ENCODE peak calls at places on chromosome 4, in ten cellular contexts. F is sigmoid colon, C is GM23338, R is prostate gland, T is H1, S is suprapubic skin, Z is HCT116, M is GM12892, O is HL-60, E is spleen. N is an unnamed sample.

GRCh38 chr4:75172551-75172950 is 239.6 kb downstream of the PARM1 start:
- DNase-seq in M (no peak), R (no peak), F (no peak), C (no peak), S (no peak), T (no peak), O (no peak), Z (no peak), E (no peak), N (no peak)

GRCh38 chr4:10926025-10926424 is 241.5 kb upstream of the CLNK start:
- DNase-seq in E (no peak), C (no peak), M (no peak), T (no peak), Z (no peak), S (no peak), F (no peak), R (no peak), O (no peak), N (no peak)

GRCh38 chr4:66639361-66639760 is 905.9 kb downstream of the CENPC start:
- DNase-seq in T (no peak), R (no peak), M (no peak), F (no peak), O (no peak), S (no peak), Z (no peak), C (no peak), E (no peak), N (no peak)

GRCh38 chr4:52659722-52660261 is 691 bp upstream of the USP46 start:
- DNase-seq in E (peak; percentile 87), F (peak; percentile 81), Z (no peak), O (peak; percentile 5), C (peak; percentile 60), R (peak; percentile 39), T (no peak), M (no peak), S (peak; percentile 83), N (no peak)

GRCh38 chr4:142406051-142406549 is 440.0 kb downstream of the INPP4B start:
- DNase-seq in F (no peak), O (no peak), Z (no peak), S (no peak), C (peak; percentile 35), E (no peak), T (no peak), M (no peak), R (no peak), N (no peak)

GRCh38 chr4:124955476-124955875 is 242.9 kb upstream of the ANKRD50 start:
- DNase-seq in T (no peak), Z (no peak), C (no peak), R (peak; percentile 16), M (no peak), F (no peak), O (no peak), S (no peak), E (no peak), N (no peak)

GRCh38 chr4:83153312-83153915 is 38.9 kb upstream of the PLAC8 start:
- DNase-seq in E (no peak), F (no peak), C (no peak), Z (no peak), T (no peak), S (no peak), O (no peak), R (no peak), M (no peak), N (no peak)

GRCh38 chr4:83010522-83011318 is at the start of gene LIN54:
- DNase-seq in C (peak; percentile 73), R (peak; percentile 69), Z (peak; percentile 27), M (peak; percentile 74), T (no peak), S (peak; percentile 94), E (peak; percentile 96), F (peak; percentile 92), O (peak; percentile 61), N (peak; percentile 97)

GRCh38 chr4:6447561-6448290 is 24.7 kb downstream of the PPP2R2C start:
- DNase-seq in Z (no peak), R (no peak), T (no peak), S (no peak), M (no peak), O (no peak), F (no peak), E (peak; percentile 55), C (no peak), N (no peak)

GRCh38 chr4:44017422-44017739 is 431.2 kb downstream of the KCTD8 start:
- DNase-seq in M (no peak), Z (no peak), R (no peak), F (no peak), O (no peak), T (no peak), S (no peak), E (no peak), C (no peak), N (no peak)

GRCh38 chr4:44019721-44020120 is 428.9 kb downstream of the KCTD8 start:
- DNase-seq in S (no peak), Z (no peak), O (no peak), M (no peak), R (no peak), E (no peak), C (no peak), F (no peak), T (no peak), N (no peak)

DNA sequence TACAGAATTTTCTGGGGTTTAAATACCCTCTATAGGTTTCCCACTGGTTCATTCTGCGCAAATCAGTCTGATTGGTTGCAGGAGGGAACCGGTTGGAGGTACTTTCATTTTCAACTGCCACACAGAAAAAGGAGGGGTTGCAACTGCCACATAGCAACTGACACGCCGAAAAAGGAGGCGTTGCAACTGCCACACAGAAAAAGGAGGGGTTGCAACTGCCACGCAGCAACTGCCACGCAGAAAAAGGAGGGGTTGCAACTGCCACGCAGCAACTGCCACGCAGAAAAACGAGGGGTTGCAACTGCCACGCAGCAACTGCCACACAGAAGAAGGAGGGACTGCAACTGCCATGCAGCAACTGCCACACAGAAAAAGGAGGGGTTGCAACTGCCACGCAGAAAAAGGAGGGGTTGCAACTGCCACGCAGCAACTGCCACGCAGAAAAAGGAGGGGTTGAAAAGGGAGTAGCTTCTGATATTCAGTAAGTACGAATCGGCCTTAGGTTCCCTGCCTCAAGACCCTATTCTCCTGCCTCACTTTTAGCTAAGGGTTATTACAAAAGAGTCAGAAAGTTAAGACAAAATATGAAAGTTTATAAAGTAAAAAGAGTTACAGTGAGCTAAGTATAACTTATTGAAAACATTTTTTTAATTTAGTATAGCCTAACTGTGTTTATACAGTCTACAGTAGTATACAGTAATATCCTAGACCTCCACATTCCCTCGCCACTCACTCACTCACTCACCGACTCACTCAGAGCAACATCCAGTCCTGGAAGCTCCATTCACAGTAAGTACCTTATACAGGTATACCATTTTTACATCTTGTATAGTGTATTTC is 431.8 kb downstream of the KCTD8 start:
- DNase-seq in O (no peak), R (no peak), Z (no peak), T (no peak), M (no peak), F (no peak), E (no peak), C (no peak), S (no peak), N (no peak)
- TF ChIP-seq POLR2AphosphoS5 in O (no peak), R (no peak), Z (no peak), T (no peak), M (no peak), F (no peak), E (no peak), C (no peak), S (no peak), N (no peak)

GRCh38 chr4:55397521-55398321 is 2.0 kb downstream of the TMEM165 start:
- DNase-seq in T (no peak), C (no peak), Z (no peak), R (no peak), F (no peak), M (no peak), O (peak; percentile 60), S (no peak), E (no peak), N (no peak)
- TF ChIP-seq POLR2AphosphoS5 in T (no peak), C (no peak), Z (no peak), R (no peak), F (peak; percentile 30), M (no peak), O (no peak), S (peak; percentile 28), E (peak; percentile 15), N (no peak)

GRCh38 chr4:26120098-26120795 is 200.6 kb upstream of the RBPJ start:
- DNase-seq in O (peak; percentile 65), Z (no peak), F (no peak), T (no peak), E (no peak), R (peak; percentile 38), C (no peak), S (no peak), M (no peak), N (no peak)

GRCh38 chr4:26113339-26113940 is 199.4 kb downstream of the SMIM20 start:
- DNase-seq in M (no peak), Z (no peak), F (no peak), S (no peak), R (no peak), T (no peak), E (no peak), C (no peak), O (no peak), N (peak; percentile 34)

GRCh38 chr4:26110493-26110892 is 196.5 kb downstream of the SMIM20 start:
- DNase-seq in E (no peak), F (no peak), R (no peak), T (no peak), Z (no peak), M (no peak), O (no peak), S (no peak), C (no peak), N (peak; percentile 68)

GRCh38 chr4:26116057-26116456 is 202.0 kb downstream of the SMIM20 start:
- DNase-seq in O (no peak), S (no peak), R (no peak), Z (no peak), F (no peak), E (no peak), C (no peak), T (no peak), M (no peak), N (no peak)
- TF ChIP-seq POLR2AphosphoS5 in O (no peak), S (no peak), R (no peak), Z (no peak), F (no peak), E (no peak), C (no peak), T (no peak), M (no peak), N (no peak)

DNA sequence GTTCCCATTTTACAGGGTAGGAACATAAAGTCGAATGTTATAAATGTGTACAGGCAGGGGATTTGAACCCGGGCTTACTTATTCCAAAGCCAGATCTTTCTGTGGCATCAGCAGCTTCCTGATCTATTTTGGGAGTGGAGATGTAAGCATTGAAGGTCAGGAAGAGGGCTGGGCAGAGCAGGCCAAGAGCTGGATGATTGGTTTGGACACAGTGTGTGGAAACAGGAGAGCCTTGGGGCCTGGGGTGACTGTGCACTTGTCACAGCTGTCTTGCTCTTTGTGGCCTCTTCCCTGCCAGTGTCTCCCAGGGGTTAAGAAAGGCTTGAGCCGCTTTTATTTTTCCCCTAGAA is 127.9 kb upstream of the ENPP6 start:
- DNase-seq in S (no peak), O (no peak), Z (no peak), T (no peak), E (peak; percentile 84), C (no peak), R (no peak), F (peak; percentile 72), M (no peak), N (no peak)
- TF ChIP-seq POLR2AphosphoS5 in S (no peak), O (no peak), Z (no peak), T (no peak), E (no peak), C (no peak), R (no peak), F (no peak), M (no peak), N (peak; percentile 19)